ENCODE peak calls at places on chromosomes 16 and 17, in four cellular contexts. O, E, A and J are unnamed samples. For H3K36me3, the result is how much of the 10 kb centered on the place peaks cover.

GRCh38 chr16:77833906-77834599 is 45.7 kb downstream of the VAT1L start:
- DNase-seq in O (peak), E (no peak), A (no peak), J (no peak)

GRCh38 chr17:40846515-40847155 is 20.4 kb downstream of the KRT12 start:
- DNase-seq in O (no peak), E (no peak), A (no peak), J (no peak)

GRCh38 chr16:77273815-77274214 is 74.6 kb downstream of the SYCE1L start:
- DNase-seq in O (no peak), E (no peak), A (no peak), J (no peak)

GRCh38 chr17:8084250-8084649 is 3.3 kb downstream of the ALOX12B start:
- DNase-seq in O (no peak), E (no peak), A (no peak), J (no peak)

GRCh38 chr16:88638323-88639230 is at the start of gene IL17C:
- DNase-seq in O (no peak), E (no peak), A (no peak), J (no peak)

GRCh38 chr17:46141645-46142044 is 51.6 kb downstream of the KANSL1 start:
- DNase-seq in O (no peak), E (no peak), A (no peak), J (no peak)

GRCh38 chr17:50218771-50219315 is 17.4 kb upstream of the COL1A1 start:
- DNase-seq in O (peak), E (no peak), A (no peak), J (peak)

GRCh38 chr16:1913327-1914083 is 4.7 kb downstream of the HS3ST6 start:
- DNase-seq in O (no peak), E (no peak), A (no peak), J (no peak)

GRCh38 chr16:72112906-72113615 is 19.4 kb downstream of the DHX38 start:
- DNase-seq in O (no peak), E (no peak), A (no peak), J (no peak)

GRCh38 chr16:50303605-50304466 is 37.5 kb downstream of the ADCY7 start:
- DNase-seq in O (peak), E (no peak), A (no peak), J (no peak)

GRCh38 chr17:80961516-80961915 is 30.1 kb upstream of the CHMP6 start:
- DNase-seq in O (no peak), E (no peak), A (no peak), J (no peak)

GRCh38 chr17:3956558-3956957 is 7.7 kb downstream of the ATP2A3 start:
- DNase-seq in O (no peak), E (no peak), A (no peak), J (no peak)

GRCh38 chr16:77812856-77813523 is 24.6 kb downstream of the VAT1L start:
- DNase-seq in O (no peak), E (no peak), A (no peak), J (no peak)

GRCh38 chr17:21495281-21495680 is 119.1 kb downstream of the KCNJ12 start:
- DNase-seq in O (no peak), E (no peak), A (no peak), J (no peak)

GRCh38 chr16:81745704-81746558 is 33.2 kb upstream of the PLCG2 start:
- DNase-seq in O (peak), E (peak), A (no peak), J (no peak)

GRCh38 chr17:10623786-10624338 is 33.2 kb downstream of the MYH3 start:
- DNase-seq in O (no peak), E (no peak), A (no peak), J (no peak)

GRCh38 chr16:8063151-8063550 is 527.2 kb downstream of the TMEM114 start:
- DNase-seq in O (no peak), E (no peak), A (no peak), J (no peak)

GRCh38 chr16:74575805-74576643 is 30.9 kb downstream of the GLG1 start:
- DNase-seq in O (no peak), E (no peak), A (no peak), J (no peak)

GRCh38 chr16:81581107-81581506 is 136.5 kb downstream of the CMIP start:
- DNase-seq in O (no peak), E (no peak), A (no peak), J (no peak)

GRCh38 chr17:57308543-57309186 is 52.3 kb downstream of the MSI2 start:
- DNase-seq in O (no peak), E (no peak), A (no peak), J (no peak)

GRCh38 chr17:82893779-82894178 is 54.0 kb upstream of the ZNF750 start:
- DNase-seq in O (no peak), E (no peak), A (no peak), J (no peak)

GRCh38 chr16:11462861-11463260 is 117.6 kb downstream of the RMI2 start:
- DNase-seq in O (no peak), E (no peak), A (no peak), J (no peak)

GRCh38 chr17:44308865-44309264 is 464 bp downstream of the RUNDC3A start:
- DNase-seq in O (no peak), E (no peak), A (no peak), J (no peak)

GRCh38 chr17:51607512-51607911 is 347.2 kb downstream of the UTP18 start:
- DNase-seq in O (no peak), E (no peak), A (no peak), J (no peak)

GRCh38 chr16:87697256-87697655 is 68.5 kb downstream of the KLHDC4 start:
- DNase-seq in O (no peak), E (no peak), A (no peak), J (no peak)

GRCh38 chr17:4310349-4311060 is 46.7 kb upstream of the ANKFY1 start:
- DNase-seq in O (no peak), E (no peak), A (no peak), J (no peak)

GRCh38 chr16:77787452-77787851 is 912 bp upstream of the VAT1L start:
- DNase-seq in O (no peak), E (no peak), A (no peak), J (no peak)

GRCh38 chr16:16164244-16164643 is 59.0 kb downstream of the ABCC6 start:
- DNase-seq in O (no peak), E (no peak), A (no peak), J (no peak)

GRCh38 chr17:19464033-19465026 is 53.3 kb downstream of the RNF112 start:
- DNase-seq in O (no peak), E (peak), A (no peak), J (no peak)

GRCh38 chr17:48460055-48460454 is 30.0 kb upstream of the SKAP1 start:
- DNase-seq in O (no peak), E (no peak), A (no peak), J (no peak)

GRCh38 chr16:30413116-30413806 is 5.9 kb downstream of the ZNF771 start:
- DNase-seq in O (no peak), E (no peak), A (no peak), J (no peak)

GRCh38 chr17:73341350-73342056 is 29.7 kb upstream of the CDC42EP4 start:
- DNase-seq in O (no peak), E (no peak), A (no peak), J (no peak)

GRCh38 chr17:73342057-73342522 is 30.3 kb upstream of the CDC42EP4 start:
- DNase-seq in O (peak), E (peak), A (peak), J (no peak)

GRCh38 chr17:73338050-73338491 is 26.3 kb upstream of the CDC42EP4 start:
- DNase-seq in O (peak), E (no peak), A (peak), J (no peak)

GRCh38 chr17:73338566-73339247 is 26.9 kb upstream of the CDC42EP4 start:
- DNase-seq in O (no peak), E (no peak), A (no peak), J (no peak)

DNA sequence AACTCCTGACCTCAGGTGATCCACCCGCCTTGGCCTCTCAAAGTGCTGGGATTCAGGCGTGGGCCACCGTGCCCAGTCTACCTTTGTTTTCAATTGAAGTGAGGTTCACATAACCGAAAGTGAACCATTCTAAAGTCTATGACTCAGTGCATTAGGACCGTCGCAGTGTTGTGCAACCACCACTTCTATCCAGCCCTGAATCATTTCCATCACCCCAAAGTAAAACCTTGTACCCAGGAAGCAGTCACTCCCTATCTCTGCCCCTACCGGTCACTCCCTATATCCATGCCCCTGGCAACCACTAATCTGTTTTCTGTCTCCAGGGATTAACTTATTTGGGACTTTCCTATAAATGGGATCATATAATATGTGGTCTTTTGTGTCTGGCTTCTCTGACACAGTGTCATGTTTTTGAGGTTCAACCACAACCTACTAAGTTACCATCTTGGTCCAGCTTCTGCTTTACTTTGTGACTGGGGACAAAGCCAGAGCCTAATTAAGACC is 28.3 kb upstream of the CDC42EP4 start:
- DNase-seq in O (peak), E (no peak), A (no peak), J (peak)
- TF ChIP-seq CTCF in O (peak), E (peak), A (peak), J (peak)

GRCh38 chr16:3065742-3066439 is 451 bp downstream of the IL32 start:
- DNase-seq in O (no peak), E (no peak), A (no peak), J (no peak)
- H3K4me3 ChIP-seq in O (no peak), E (peak), A (peak), J (no peak)

DNA sequence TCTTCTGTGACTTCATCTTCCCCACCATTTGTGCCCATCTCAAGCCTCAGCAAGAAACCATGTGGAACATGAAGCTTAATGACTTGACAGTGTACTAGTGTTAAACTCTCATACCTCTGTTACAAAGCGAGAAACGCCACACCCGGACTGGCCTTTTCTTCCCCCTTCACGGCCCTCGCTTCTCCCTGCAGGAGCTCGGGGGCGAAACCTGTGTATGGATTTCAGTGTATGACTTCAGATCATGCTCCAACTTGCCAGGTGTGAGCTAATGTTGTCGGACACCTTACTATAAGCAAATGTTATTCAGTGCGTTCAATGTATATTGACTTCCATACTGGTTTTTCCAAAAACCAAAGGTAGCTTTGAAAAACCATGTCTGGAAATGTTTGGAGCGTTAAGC is 20.1 kb upstream of the SLC5A11 start:
- DNase-seq in O (no peak), E (no peak), A (no peak), J (no peak)
- H3K36me3 ChIP-seq in O (under half), E (under half), A (half or more), J (under half)

DNA sequence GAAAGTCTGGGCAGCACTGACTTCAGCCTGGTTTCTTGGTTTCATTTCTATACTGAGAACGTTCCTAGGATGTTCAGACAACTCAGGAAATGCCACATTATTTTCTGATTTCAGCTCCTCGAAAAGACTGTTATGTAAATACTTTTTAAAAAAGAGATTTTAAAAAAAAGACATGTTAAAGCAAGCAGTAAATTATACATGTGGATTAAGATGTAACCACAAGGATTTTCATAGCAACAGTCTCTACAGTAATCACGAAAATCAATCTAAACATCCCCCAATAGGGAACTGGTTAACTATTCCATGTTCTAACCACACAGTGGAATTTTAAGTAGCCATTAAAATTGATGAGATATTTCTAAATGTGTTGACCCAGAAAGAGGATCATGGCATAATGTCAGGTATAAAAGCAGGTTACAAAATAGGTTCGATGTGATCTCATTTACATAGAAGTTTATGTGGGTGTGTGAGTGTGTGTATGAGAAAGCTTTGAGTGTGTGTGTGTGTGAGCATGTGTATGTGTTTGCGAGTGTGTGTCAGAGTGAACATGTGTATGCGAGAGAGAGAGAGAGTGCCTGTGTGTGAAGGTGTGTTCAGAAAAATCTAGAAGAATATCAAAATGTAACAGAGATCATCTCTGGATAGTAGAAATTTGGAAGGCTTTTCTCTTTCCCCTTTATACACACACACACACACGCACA is 63.0 kb upstream of the ERCC4 start:
- DNase-seq in O (no peak), E (no peak), A (no peak), J (no peak)
- TF ChIP-seq CTCF in O (no peak), E (no peak), A (no peak), J (no peak)

DNA sequence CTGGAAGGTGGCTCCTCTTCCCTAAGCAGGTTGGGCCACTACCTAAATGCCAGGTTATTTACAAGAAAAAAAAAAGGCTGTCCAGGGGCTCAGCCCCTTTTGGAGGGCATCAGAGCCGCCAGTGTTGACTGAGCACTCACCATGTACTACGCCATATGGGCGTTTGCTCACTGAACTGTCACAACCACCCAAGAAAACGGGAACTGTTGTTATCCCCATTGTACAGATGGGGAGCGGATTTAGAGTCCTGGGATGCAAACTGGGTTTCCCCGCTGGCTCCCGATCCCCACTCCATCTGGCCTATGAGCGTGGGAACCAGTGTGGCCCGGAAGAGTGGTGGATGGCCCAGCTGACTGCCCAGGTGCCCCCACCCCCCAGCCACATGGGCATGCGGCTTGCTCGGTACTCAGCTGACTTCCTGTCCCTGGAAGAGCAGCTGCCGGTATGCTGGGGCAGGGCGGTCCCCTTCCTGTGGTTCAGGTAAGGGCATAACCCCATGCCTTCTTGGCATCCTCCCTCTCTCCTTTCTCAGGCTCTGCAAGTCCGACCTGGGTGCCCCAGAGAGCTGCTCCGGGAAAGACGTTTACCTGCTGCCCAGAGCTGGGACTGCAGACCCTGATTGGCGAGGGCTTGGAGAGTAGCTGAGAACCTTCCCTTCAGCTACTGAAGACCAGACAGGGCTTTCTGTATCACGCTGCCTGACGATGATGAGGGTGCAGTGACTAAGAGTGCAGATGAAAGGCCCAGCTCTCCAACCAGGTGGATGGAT is 16.3 kb downstream of the SOCS3 start:
- DNase-seq in O (no peak), E (no peak), A (no peak), J (no peak)
- H3K4me3 ChIP-seq in O (no peak), E (no peak), A (peak), J (no peak)

GRCh38 chr16:23544436-23544835 is 12.7 kb downstream of the EARS2 start:
- DNase-seq in O (no peak), E (no peak), A (no peak), J (no peak)

GRCh38 chr16:23535901-23536300 is 21.2 kb downstream of the EARS2 start:
- DNase-seq in O (no peak), E (no peak), A (no peak), J (no peak)

GRCh38 chr16:23537390-23537789 is 19.8 kb downstream of the EARS2 start:
- DNase-seq in O (no peak), E (no peak), A (no peak), J (no peak)

GRCh38 chr16:23538919-23539278 is 18.3 kb downstream of the EARS2 start:
- DNase-seq in O (no peak), E (no peak), A (no peak), J (no peak)

DNA sequence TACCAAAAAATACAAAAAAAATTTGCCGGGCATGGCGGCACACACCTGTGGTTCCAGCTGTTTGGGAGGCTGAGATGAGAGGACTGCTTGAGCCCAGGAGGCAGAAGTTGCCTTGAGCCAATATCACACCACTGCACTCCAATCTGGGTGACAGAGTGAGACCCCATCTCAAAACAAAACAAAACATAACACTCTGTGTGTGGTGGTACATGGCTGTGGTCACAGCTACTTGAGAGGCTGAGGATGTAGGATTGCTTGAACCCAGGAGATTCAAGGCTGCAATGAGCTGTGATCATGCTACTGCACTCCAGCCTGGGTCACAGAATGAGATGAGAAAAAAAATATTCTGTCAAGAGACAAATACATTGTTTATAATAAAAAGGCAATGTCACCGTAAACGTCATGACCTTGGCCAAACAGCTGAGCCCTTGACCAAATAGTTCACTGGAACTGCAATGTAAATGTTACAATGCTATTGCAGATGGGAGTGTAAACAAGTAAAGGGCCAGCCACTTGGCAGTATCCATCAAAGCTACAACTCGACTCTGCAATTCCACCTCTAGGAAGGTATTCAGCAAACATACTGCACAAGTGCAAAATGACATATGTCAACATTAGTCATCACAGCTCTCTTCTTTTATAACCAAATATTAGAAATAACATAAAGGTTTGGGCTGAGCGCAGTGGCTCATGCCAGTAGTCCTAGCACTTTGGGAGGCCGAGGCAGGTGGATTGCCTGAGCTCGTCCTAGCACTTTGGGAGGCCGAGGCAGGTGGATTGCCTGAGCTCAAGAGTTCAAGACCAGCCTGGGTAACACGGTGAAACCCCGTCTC is 16.9 kb downstream of the EARS2 start:
- DNase-seq in O (no peak), E (no peak), A (no peak), J (no peak)
- H3K36me3 ChIP-seq in O (under half), E (under half), A (under half), J (under half)

DNA sequence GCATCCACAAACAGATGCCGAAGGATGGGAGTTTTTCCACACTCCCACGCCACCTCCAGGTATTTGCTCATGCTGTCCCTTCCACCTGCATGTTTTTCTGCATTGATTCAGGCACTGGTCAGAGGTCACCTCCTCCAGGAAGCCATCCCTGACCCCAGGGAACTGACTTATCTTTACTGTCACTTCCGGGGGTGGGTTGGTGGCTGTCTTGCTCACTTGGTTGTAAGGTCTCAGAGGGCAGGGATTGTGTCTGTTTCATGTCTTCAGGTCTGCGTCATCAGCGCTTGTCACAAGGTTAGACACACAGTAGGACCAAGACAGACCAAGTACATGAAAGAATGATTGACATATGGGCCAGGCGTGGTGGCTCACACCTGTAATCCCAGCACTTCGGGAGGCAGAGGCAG is 1.9 kb upstream of the IL4R start:
- DNase-seq in O (no peak), E (no peak), A (no peak), J (no peak)
- TF ChIP-seq CTCF in O (no peak), E (no peak), A (no peak), J (no peak)

GRCh38 chr16:85569615-85570212 is 43.4 kb upstream of the GSE1 start:
- DNase-seq in O (peak), E (no peak), A (no peak), J (no peak)
- H3K4me3 ChIP-seq in O (no peak), E (no peak), A (no peak), J (no peak)